ENCODE peak calls at places on chromosomes 2 and 18, in eight cellular contexts. O is NCI-H1092; Y is D341Med; I is stomach; C is amygdala; M is CD8-positive, alpha-beta T cell; H is LoVo; G is NCI-H187. S is an unnamed sample.

GRCh38 chr18:64244571-64244970 is 95.7 kb upstream of the LINC00305 start:
- DNase-seq in C (no peak), H (no peak), I (no peak), Y (peak; percentile 33), O (peak; percentile 18), M (no peak), G (no peak), S (no peak)

GRCh38 chr2:68365087-68365486 is at the start of gene PLEK:
- DNase-seq in Y (no peak), O (no peak), C (no peak), I (peak; percentile 60), H (no peak), M (no peak), G (no peak), S (peak; percentile 30)

GRCh38 chr18:78739115-78739514 is 240.5 kb upstream of the SALL3 start:
- DNase-seq in Y (no peak), C (no peak), G (no peak), O (no peak), I (no peak), M (no peak), H (no peak), S (no peak)

GRCh38 chr2:161416294-161416632 is at the start of gene TBR1:
- DNase-seq in C (no peak), I (no peak), G (no peak), M (no peak), Y (peak; percentile 27), O (no peak), H (no peak), S (no peak)

GRCh38 chr2:101327863-101328394 is 19.4 kb upstream of the RNF149 start:
- DNase-seq in I (peak; percentile 84), M (no peak), C (no peak), Y (no peak), H (peak; percentile 29), O (no peak), G (no peak), S (peak; percentile 65)

GRCh38 chr2:96824079-96824870 is 8.2 kb downstream of the CNNM3 start:
- DNase-seq in Y (no peak), H (no peak), G (no peak), C (no peak), O (no peak), M (no peak), I (no peak), S (peak; percentile 47)

GRCh38 chr2:101781326-101781725 is 83.8 kb downstream of the MAP4K4 start:
- DNase-seq in O (no peak), G (no peak), M (no peak), I (no peak), Y (no peak), C (no peak), H (no peak), S (no peak)

GRCh38 chr2:71800106-71800809 is 346.9 kb downstream of the DYSF start:
- DNase-seq in I (no peak), O (no peak), M (no peak), H (no peak), Y (no peak), C (no peak), G (no peak), S (no peak)

GRCh38 chr2:211351998-211352397 is 795.6 kb downstream of the CPS1 start:
- DNase-seq in I (no peak), O (peak; percentile 4), H (no peak), M (no peak), G (no peak), C (peak; percentile 38), Y (no peak), S (peak; percentile 77)

GRCh38 chr18:50091495-50092249 is 103.3 kb downstream of the MYO5B start:
- DNase-seq in Y (no peak), O (no peak), I (no peak), G (no peak), C (no peak), M (no peak), H (no peak), S (no peak)

GRCh38 chr2:223815884-223816570 is 21.4 kb downstream of the AP1S3 start:
- DNase-seq in O (no peak), G (no peak), M (no peak), C (no peak), H (no peak), Y (no peak), I (no peak), S (peak; percentile 91)

GRCh38 chr2:79573895-79574674 is 61.2 kb downstream of the CTNNA2 start:
- DNase-seq in M (no peak), C (no peak), G (no peak), I (no peak), O (no peak), Y (no peak), H (no peak), S (no peak)

GRCh38 chr18:24878289-24878688 is 417.9 kb downstream of the HRH4 start:
- DNase-seq in G (peak; percentile 7), H (peak; percentile 18), Y (peak; percentile 45), I (no peak), M (no peak), C (no peak), O (no peak), S (peak; percentile 23)

GRCh38 chr2:234459401-234460009 is 37.4 kb downstream of the ARL4C start:
- DNase-seq in I (peak; percentile 21), Y (no peak), M (no peak), G (no peak), H (no peak), C (no peak), O (no peak), S (no peak)

GRCh38 chr2:73291461-73292315 is 1.7 kb downstream of the EGR4 start:
- DNase-seq in C (no peak), O (peak; percentile 23), H (no peak), G (no peak), Y (peak; percentile 65), M (no peak), I (no peak), S (no peak)

S was measured in kidney tubule cell.